ENCODE peak calls at places on chromosomes 4 and X, in five cellular contexts. Q, M, X, P and W are unnamed samples.

GRCh38 chr4:186643501-186644315 is 79.9 kb downstream of the FAT1 start:
- DNase-seq in Q (no peak), M (no peak), X (no peak), P (peak; percentile 89), W (peak; percentile 82)

GRCh38 chr4:148447672-148448071 is 5.5 kb upstream of the NR3C2 start:
- DNase-seq in Q (no peak), M (no peak), X (no peak), P (no peak), W (no peak)

GRCh38 chr4:54006755-54007154 is 57.6 kb downstream of the CHIC2 start:
- DNase-seq in Q (no peak), M (no peak), X (no peak), P (no peak), W (no peak)

GRCh38 chr4:13540446-13541175 is 3.7 kb downstream of the NKX3-2 start:
- DNase-seq in Q (peak; percentile 32), M (no peak), X (peak; percentile 48), P (no peak), W (no peak)

GRCh38 chrX:44529315-44529714 is 13.3 kb downstream of the FUNDC1 start:
- DNase-seq in Q (no peak), M (no peak), X (no peak), P (peak; percentile 8), W (no peak)

GRCh38 chr4:108906866-108907367 is 144.1 kb upstream of the ETNPPL start:
- DNase-seq in Q (no peak), M (no peak), X (no peak), P (no peak), W (no peak)

GRCh38 chr4:159357350-159357749 is 254.5 kb downstream of the RAPGEF2 start:
- DNase-seq in Q (no peak), M (no peak), X (no peak), P (no peak), W (no peak)

GRCh38 chr4:154614306-154614705 is 1.9 kb upstream of the FGG start:
- DNase-seq in Q (no peak), M (no peak), X (no peak), P (no peak), W (no peak)

GRCh38 chr4:165294907-165295306 is 32.6 kb upstream of the MSMO1 start:
- DNase-seq in Q (no peak), M (no peak), X (no peak), P (no peak), W (no peak)

GRCh38 chr4:126906466-126906865 is 726.3 kb upstream of the INTU start:
- DNase-seq in Q (peak; percentile 70), M (no peak), X (no peak), P (no peak), W (no peak)

GRCh38 chr4:24372341-24372740 is 212.0 kb downstream of the DHX15 start:
- DNase-seq in Q (no peak), M (no peak), X (no peak), P (no peak), W (no peak)

GRCh38 chr4:26127851-26128337 is 192.9 kb upstream of the RBPJ start:
- DNase-seq in Q (no peak), M (no peak), X (no peak), P (no peak), W (no peak)

DNA sequence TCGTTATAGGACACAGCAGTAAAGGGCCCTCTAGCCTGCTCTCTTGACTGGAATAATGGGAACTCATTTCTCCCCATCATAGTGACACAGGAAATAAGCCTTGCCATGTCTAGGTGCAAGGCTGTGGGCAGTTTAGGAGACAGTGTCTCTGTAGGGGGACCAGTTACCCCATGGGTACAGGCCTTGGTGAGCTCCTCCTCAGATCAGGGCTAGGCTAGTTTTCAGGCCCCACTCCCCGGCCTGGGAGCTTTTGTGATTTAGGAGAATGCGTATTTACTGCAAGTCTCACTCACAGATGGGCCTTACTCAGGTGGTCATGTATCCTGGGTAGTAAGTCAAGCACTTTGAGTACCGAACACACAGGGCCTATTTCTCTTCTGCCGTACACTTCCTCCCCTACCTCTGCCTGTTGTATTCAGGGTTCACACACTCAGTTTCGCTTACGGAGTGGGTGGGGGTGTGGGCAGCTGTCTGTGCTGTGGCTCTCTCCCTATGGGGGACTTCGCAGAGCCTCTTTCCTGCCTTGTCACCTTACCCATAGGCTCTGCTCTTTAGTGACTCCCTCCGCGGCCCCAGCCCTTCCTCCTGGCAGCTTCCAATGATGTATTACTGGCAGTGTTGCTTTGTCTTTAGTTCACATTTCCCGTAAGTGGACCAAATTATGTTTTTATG is 34.2 kb downstream of the FAM193A start:
- DNase-seq in Q (no peak), M (no peak), X (no peak), P (no peak), W (no peak)
- H3K4ac ChIP-seq in Q (no peak overlapping the region), M (no peak overlapping the region), X (no peak overlapping the region), P (no peak overlapping the region), W (no peak overlapping the region)

GRCh38 chr4:6988016-6988715 is 55.0 kb upstream of the TADA2B start:
- DNase-seq in Q (no peak), M (no peak), X (no peak), P (no peak), W (peak; percentile 28)
- H3K14ac ChIP-seq in Q (peak overlapping the region; percentile 39), M (no peak overlapping the region), X (no peak overlapping the region), P (peak overlapping the region; percentile 92), W (no peak overlapping the region)

GRCh38 chr4:139469216-139469615 is 15.3 kb downstream of the RAB33B start:
- DNase-seq in Q (no peak), M (no peak), X (no peak), P (peak; percentile 26), W (no peak)

GRCh38 chr4:139470997-139471665 is 17.2 kb downstream of the RAB33B start:
- DNase-seq in Q (no peak), M (no peak), X (no peak), P (no peak), W (no peak)

GRCh38 chr4:139472761-139473335 is 18.9 kb downstream of the RAB33B start:
- DNase-seq in Q (no peak), M (no peak), X (no peak), P (no peak), W (no peak)

GRCh38 chr4:139470295-139470694 is 16.4 kb downstream of the RAB33B start:
- DNase-seq in Q (no peak), M (no peak), X (no peak), P (no peak), W (no peak)

GRCh38 chr4:139469869-139470268 is 15.9 kb downstream of the RAB33B start:
- DNase-seq in Q (no peak), M (no peak), X (no peak), P (no peak), W (no peak)
- H3K4ac ChIP-seq in Q (no peak overlapping the region), M (no peak overlapping the region), X (no peak overlapping the region), P (no peak overlapping the region), W (no peak overlapping the region)

DNA sequence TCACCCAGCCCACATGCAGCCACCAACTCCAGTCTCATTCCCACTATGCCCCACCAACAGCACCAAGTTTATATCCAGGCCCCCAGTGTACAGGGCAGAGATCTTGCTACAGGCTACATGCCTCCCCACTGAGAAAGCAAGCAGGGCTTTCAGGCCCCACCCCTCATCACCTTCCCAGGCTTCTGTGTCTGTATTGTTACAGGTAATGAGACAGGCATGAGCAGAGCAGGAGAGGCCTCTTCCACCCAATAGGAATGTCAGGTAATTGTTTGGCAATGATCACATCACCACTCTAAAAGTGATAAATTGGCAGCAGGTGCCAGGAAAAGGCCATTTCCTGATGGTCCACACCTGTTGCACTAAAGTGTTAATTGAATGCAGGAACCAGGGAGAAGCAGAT is 102.5 kb downstream of the ZNF518B start:
- DNase-seq in Q (no peak), M (no peak), X (no peak), P (no peak), W (no peak)
- H3K14ac ChIP-seq in Q (no peak overlapping the region), M (peak overlapping the region; percentile 23), X (no peak overlapping the region), P (no peak overlapping the region), W (no peak overlapping the region)

DNA sequence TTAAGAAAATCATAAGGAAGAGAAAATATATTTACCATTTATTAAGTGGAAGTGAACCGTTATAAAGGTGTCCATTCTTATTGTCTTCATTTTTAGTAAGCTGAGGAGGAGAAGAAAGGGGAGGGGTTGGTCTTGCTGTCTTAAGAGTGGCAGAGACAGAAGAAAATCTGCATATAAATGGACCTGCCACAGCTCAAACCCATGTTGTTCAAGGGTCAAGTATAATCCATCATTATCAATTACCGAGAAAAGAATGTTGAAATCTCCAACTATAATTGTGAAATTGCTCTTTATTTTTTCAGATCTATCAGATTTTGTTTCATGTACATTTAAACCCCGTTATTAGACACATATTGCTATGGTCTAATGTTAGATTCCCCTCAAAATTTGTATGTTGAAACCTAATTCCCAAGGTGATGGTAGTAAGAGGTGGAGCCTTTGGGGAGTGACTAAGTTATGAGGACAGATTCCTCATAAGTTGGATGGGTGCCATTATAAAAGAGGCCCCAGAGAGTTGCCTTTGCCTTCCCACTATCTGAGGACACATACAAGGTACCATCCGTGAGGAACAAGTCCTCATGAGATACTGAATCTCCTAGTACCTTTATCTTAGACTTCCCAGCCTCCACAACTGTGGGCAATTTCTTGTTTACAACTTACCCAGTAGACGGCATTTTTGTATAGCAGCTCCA is 58.5 kb upstream of the SMAD1 start:
- DNase-seq in Q (no peak), M (no peak), X (no peak), P (no peak), W (no peak)
- H3K4ac ChIP-seq in Q (no peak overlapping the region), M (no peak overlapping the region), X (no peak overlapping the region), P (no peak overlapping the region), W (no peak overlapping the region)

DNA sequence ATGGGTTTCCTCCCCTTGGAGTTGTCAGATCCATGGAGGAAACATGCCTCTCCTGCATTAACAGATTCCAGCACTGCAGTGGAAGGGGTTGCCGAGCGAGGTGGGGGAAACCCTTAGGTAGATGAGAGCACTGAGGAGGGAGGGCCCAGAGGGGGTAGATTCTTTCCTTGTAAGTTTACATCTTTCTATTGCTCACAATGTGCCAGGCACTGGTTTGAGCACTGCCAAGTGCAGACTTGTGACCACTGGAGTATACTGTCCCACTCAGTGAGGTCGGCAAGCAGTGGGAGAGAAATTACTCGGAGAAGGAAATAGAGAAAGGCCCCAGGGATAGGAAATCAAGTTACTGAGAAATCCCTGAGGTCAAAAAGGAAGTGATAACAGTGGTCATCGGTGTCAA is 27.8 kb upstream of the TMEM154 start:
- DNase-seq in Q (no peak), M (no peak), X (no peak), P (no peak), W (no peak)
- H3K14ac ChIP-seq in Q (no peak overlapping the region), M (no peak overlapping the region), X (no peak overlapping the region), P (no peak overlapping the region), W (no peak overlapping the region)

GRCh38 chrX:2451456-2452316 is 49.1 kb downstream of the DHRSX start:
- DNase-seq in Q (peak; percentile 74), M (no peak), X (peak; percentile 66), P (peak; percentile 62), W (peak; percentile 20)

GRCh38 chrX:2449135-2449886 is 51.5 kb downstream of the DHRSX start:
- DNase-seq in Q (no peak), M (no peak), X (no peak), P (no peak), W (no peak)

GRCh38 chrX:2452317-2452784 is 48.4 kb downstream of the DHRSX start:
- DNase-seq in Q (no peak), M (no peak), X (no peak), P (no peak), W (no peak)

GRCh38 chrX:2450681-2451080 is 50.1 kb downstream of the DHRSX start:
- DNase-seq in Q (no peak), M (no peak), X (no peak), P (no peak), W (no peak)

GRCh38 chrX:2452799-2453198 is 48.0 kb downstream of the DHRSX start:
- DNase-seq in Q (no peak), M (no peak), X (no peak), P (no peak), W (no peak)
- H3K4ac ChIP-seq in Q (no peak overlapping the region), M (no peak overlapping the region), X (no peak overlapping the region), P (no peak overlapping the region), W (no peak overlapping the region)